ENCODE peak calls at places on chromosomes 12 and 14, in eight cellular contexts. G is HAP-1; A is CD4-positive, alpha-beta memory T cell; Q is IMR-90; H is ovary; C is aorta; P is small intestine; O is transverse colon. K is an unnamed sample.
A peak's percentile ranks its signal among the peaks of the same experiment; 100 is the strongest.

GRCh38 chr12:89286506-89286905 is 65.8 kb downstream of the DUSP6 start:
- DNase-seq in G (no peak), A (no peak), Q (no peak), H (no peak), C (no peak), P (no peak), O (no peak), K (no peak)

GRCh38 chr12:13234045-13234641 is 37.6 kb downstream of the EMP1 start:
- DNase-seq in G (peak; percentile 70), A (peak; percentile 26), Q (peak; percentile 70), H (no peak), C (no peak), P (peak; percentile 81), O (peak; percentile 48), K (peak; percentile 61)

GRCh38 chr12:127455347-127456265 is 811.4 kb upstream of the TMEM132C start:
- DNase-seq in G (no peak), A (no peak), Q (no peak), H (no peak), C (peak; percentile 50), P (no peak), O (no peak), K (no peak)

GRCh38 chr12:128794661-128795529 is 28.9 kb downstream of the SLC15A4 start:
- DNase-seq in G (no peak), A (no peak), Q (no peak), H (no peak), C (no peak), P (no peak), O (no peak), K (no peak)

GRCh38 chr14:97697772-97698171 is 900.6 kb downstream of the VRK1 start:
- DNase-seq in G (no peak), A (peak; percentile 26), Q (no peak), H (no peak), C (no peak), P (no peak), O (no peak), K (no peak)

GRCh38 chr12:70590051-70590450 is 47.2 kb downstream of the PTPRB start:
- DNase-seq in G (peak; percentile 87), A (peak; percentile 43), Q (peak; percentile 77), H (peak; percentile 44), C (peak; percentile 73), P (peak; percentile 72), O (peak; percentile 69), K (peak; percentile 66)

GRCh38 chr12:54357802-54358619 is 6.3 kb downstream of the GPR84 start:
- DNase-seq in G (peak; percentile 48), A (peak; percentile 38), Q (no peak), H (no peak), C (no peak), P (no peak), O (peak; percentile 32), K (no peak)

GRCh38 chr12:65756956-65757511 is 67.2 kb upstream of the HMGA2 start:
- DNase-seq in G (no peak), A (no peak), Q (peak; percentile 16), H (no peak), C (no peak), P (no peak), O (no peak), K (no peak)

GRCh38 chr12:104576980-104577925 is 120.5 kb downstream of the CHST11 start:
- DNase-seq in G (no peak), A (no peak), Q (peak; percentile 79), H (no peak), C (no peak), P (no peak), O (no peak), K (no peak)

GRCh38 chr12:20050166-20050565 is 318.2 kb upstream of the PDE3A start:
- DNase-seq in G (no peak), A (no peak), Q (no peak), H (no peak), C (no peak), P (no peak), O (no peak), K (no peak)

GRCh38 chr14:105857816-105858675 is 331.7 kb downstream of the TMEM121 start:
- DNase-seq in G (peak; percentile 7), A (peak; percentile 23), Q (no peak), H (peak; percentile 3), C (peak; percentile 43), P (no peak), O (peak; percentile 7), K (no peak)

DNA sequence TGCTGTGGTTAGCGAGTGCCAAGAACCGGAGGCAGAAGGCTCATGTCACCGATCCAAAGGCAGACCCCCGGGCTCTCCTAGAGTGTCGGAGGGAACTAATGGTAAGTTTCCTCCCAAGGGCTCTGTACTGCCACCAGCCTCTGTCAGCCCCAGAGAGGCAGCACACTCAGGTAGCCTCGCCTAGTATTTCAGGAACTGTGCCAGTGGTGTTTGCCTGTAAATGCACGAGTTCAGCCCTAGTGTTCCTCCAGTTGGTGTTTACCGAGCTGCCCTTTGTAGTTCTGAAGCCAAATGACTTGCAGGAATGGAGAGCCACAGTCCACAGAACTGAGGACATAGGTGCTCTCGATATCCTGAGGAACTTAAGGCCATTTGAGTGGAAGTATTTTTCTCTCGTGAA is 72.6 kb downstream of the ESR2 start:
- DNase-seq in G (no peak), A (no peak), Q (no peak), H (no peak), C (no peak), P (no peak), O (no peak), K (no peak)
- H3K36me3 ChIP-seq in G (peaks cover 24% of the 10 kb centered on the region), A (peaks cover 83% of the 10 kb centered on the region), Q (peaks cover 9% of the 10 kb centered on the region), H (no peaks in the 10 kb centered on the region), C (peaks cover 5% of the 10 kb centered on the region), P (peaks cover 37% of the 10 kb centered on the region), O (peaks cover 61% of the 10 kb centered on the region), K (peaks cover 39% of the 10 kb centered on the region)

GRCh38 chr14:77423423-77423822 is at the start of gene NOXRED1:
- DNase-seq in G (no peak), A (no peak), Q (no peak), H (no peak), C (no peak), P (no peak), O (no peak), K (no peak)

GRCh38 chr14:77424862-77425261 is 1.5 kb upstream of the NOXRED1 start:
- DNase-seq in G (no peak), A (no peak), Q (no peak), H (no peak), C (no peak), P (no peak), O (no peak), K (no peak)

GRCh38 chr14:77421241-77421640 is 2.1 kb downstream of the NOXRED1 start:
- DNase-seq in G (no peak), A (no peak), Q (peak; percentile 46), H (no peak), C (no peak), P (no peak), O (no peak), K (no peak)

DNA sequence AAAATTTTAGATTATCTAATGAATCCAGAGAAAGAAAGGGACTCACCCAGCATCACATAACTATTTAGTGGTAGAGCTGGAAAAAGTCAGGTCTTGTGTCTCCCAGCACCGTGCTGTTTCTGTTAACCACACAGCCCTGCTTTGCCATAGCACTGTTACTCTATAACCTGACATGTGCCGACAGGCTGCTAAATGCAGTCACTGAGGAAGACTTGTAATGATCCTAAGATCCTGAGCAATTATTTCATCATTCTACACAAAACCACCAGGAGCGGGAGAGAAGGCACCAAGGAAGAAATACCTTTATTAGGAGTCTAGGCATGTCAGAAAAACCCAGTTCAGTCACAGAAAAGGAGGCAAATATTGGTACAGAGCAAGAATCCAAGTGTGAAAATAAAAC is 3.1 kb upstream of the NOXRED1 start:
- DNase-seq in G (no peak), A (no peak), Q (no peak), H (no peak), C (no peak), P (no peak), O (no peak), K (no peak)
- H3K36me3 ChIP-seq in G (peaks cover 15% of the 10 kb centered on the region), A (peaks cover 47% of the 10 kb centered on the region), Q (peaks cover 48% of the 10 kb centered on the region), H (no peaks in the 10 kb centered on the region), C (peaks cover 29% of the 10 kb centered on the region), P (peaks cover 31% of the 10 kb centered on the region), O (peaks cover 74% of the 10 kb centered on the region), K (peaks cover 50% of the 10 kb centered on the region)

GRCh38 chr14:104788873-104789663 is 6.5 kb downstream of the AKT1 start:
- DNase-seq in G (no peak), A (no peak), Q (no peak), H (no peak), C (no peak), P (no peak), O (no peak), K (no peak)
- H3K36me3 ChIP-seq in G (peaks cover 52% of the 10 kb centered on the region), A (peaks cover 6% of the 10 kb centered on the region), Q (peaks cover 47% of the 10 kb centered on the region), H (no peaks in the 10 kb centered on the region), C (no peaks in the 10 kb centered on the region), P (peaks cover 3% of the 10 kb centered on the region), O (no peaks in the 10 kb centered on the region), K (no peaks in the 10 kb centered on the region)

DNA sequence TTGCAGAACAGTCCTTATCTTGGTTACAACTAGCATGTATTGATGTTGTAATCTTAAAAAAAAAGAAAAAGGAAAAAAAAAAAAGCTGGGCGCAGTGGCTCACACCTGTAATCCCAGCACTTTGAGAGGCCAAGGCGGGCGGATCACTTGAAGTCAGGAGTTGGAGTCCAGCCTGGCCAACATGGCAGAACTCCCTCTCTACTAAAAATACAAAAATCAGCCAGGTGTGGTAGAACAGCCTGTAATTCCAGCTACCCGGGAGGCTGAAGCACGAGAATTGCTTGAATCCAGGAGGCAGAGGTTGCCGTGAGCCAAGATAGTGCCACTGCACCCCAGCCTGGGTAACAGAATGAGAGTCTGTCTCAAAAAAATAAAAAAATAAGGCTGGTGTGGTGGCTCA is 25.6 kb upstream of the TEAD4 start:
- DNase-seq in G (no peak), A (no peak), Q (no peak), H (no peak), C (no peak), P (no peak), O (no peak), K (no peak)
- H3K36me3 ChIP-seq in G (peaks cover 5% of the 10 kb centered on the region), A (peaks cover 10% of the 10 kb centered on the region), Q (peaks cover 41% of the 10 kb centered on the region), H (no peaks in the 10 kb centered on the region), C (peaks cover 15% of the 10 kb centered on the region), P (peaks cover 3% of the 10 kb centered on the region), O (peaks cover 27% of the 10 kb centered on the region), K (peaks cover 3% of the 10 kb centered on the region)

DNA sequence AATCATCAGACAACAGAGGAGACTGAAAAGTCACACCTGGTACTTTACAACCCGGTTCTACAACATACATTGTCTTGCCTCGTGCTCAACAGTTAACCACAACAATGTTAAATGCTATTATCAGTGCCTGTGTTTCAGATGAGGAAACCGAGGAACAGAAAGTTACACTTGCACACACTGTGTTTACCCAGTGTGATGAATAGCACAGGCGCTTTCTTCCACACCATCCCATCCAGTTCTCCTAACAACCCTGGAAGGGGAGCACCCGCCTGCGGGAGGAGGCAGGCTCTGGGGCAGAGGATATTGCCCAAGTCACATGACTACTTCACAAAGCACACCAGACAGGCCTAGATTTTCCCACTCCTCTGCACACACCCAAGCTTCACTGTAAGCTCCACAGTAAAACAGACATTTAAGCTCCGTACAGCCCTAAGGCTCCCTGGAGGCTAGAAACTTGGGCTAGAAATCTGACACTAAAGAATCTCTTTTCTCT is 21.8 kb downstream of the NCKAP5L start:
- DNase-seq in G (no peak), A (no peak), Q (no peak), H (peak; percentile 13), C (no peak), P (no peak), O (no peak), K (no peak)
- H3K36me3 ChIP-seq in G (no peaks in the 10 kb centered on the region), A (no peaks in the 10 kb centered on the region), Q (peaks cover 52% of the 10 kb centered on the region), H (no peaks in the 10 kb centered on the region), C (no peaks in the 10 kb centered on the region), P (no peaks in the 10 kb centered on the region), O (no peaks in the 10 kb centered on the region), K (peaks cover 30% of the 10 kb centered on the region)

DNA sequence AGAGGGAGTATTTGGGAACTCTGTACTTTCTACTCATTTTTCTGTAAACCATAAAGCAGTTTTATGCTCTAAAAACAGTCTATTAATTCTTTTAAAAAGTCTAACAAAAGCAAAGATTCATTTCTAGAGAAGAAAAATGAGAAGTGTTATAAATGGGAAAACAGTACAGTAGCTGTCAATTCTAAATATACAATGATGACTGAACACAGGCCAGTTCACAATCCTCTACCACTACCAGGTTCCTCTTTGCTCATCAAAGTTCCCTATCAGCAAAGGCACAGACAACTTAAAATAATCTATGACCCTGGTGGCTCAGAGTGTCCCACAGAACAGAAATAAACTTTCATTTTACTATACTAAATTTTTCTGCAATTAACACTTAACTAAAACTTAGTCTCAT is 12.5 kb downstream of the NAA25 start:
- DNase-seq in G (no peak), A (no peak), Q (no peak), H (no peak), C (no peak), P (no peak), O (no peak), K (no peak)
- H3K36me3 ChIP-seq in G (peaks cover 64% of the 10 kb centered on the region), A (peaks cover 11% of the 10 kb centered on the region), Q (peaks cover 19% of the 10 kb centered on the region), H (no peaks in the 10 kb centered on the region), C (no peaks in the 10 kb centered on the region), P (peaks cover 11% of the 10 kb centered on the region), O (peaks cover 14% of the 10 kb centered on the region), K (peaks cover 21% of the 10 kb centered on the region)